ENCODE peak calls at places on chromosomes 5 and 9, in nine cellular contexts. Y is astrocyte of the spinal cord, S is neural progenitor cell, L is breast epithelium, W is colonic mucosa, Q is ovary, B is fibroblast of the aortic adventitia, G is body of pancreas, J is A549. N is an unnamed sample.

GRCh38 chr9:89410709-89411111 is 87.2 kb downstream of the SEMA4D start:
- DNase-seq in G (no peak), S (no peak), Q (no peak), Y (no peak), L (no peak), J (no peak), W (no peak), B (no peak), N (peak; percentile 10)

GRCh38 chr5:65861830-65862241 is 64.5 kb upstream of the ERBIN start:
- DNase-seq in B (peak; percentile 88), G (no peak), L (peak; percentile 27), Q (no peak), J (peak; percentile 69), Y (peak; percentile 92), W (no peak), S (no peak), N (peak; percentile 76)

GRCh38 chr9:116234091-116234490 is 80.5 kb downstream of the PAPPA start:
- DNase-seq in B (peak; percentile 97), W (no peak), L (no peak), G (no peak), S (no peak), Q (no peak), Y (peak; percentile 96), J (peak; percentile 83), N (peak; percentile 99)

GRCh38 chr5:73306078-73306719 is 133.2 kb downstream of the TMEM174 start:
- DNase-seq in B (no peak), W (no peak), Y (no peak), L (no peak), G (no peak), J (no peak), Q (no peak), S (no peak), N (no peak)

GRCh38 chr5:3639175-3639574 is 43.5 kb downstream of the IRX1 start:
- DNase-seq in Q (no peak), Y (no peak), J (no peak), L (no peak), S (no peak), W (no peak), G (no peak), B (no peak), N (no peak)

GRCh38 chr9:82208741-82209450 is 220.3 kb downstream of the SPATA31D1 start:
- DNase-seq in S (no peak), J (no peak), B (peak; percentile 33), Y (no peak), G (no peak), L (no peak), Q (no peak), W (no peak), N (peak; percentile 46)

GRCh38 chr9:98738741-98739140 is 30.0 kb upstream of the GABBR2 start:
- DNase-seq in L (no peak), G (no peak), W (no peak), B (no peak), S (no peak), Q (no peak), J (no peak), Y (no peak), N (no peak)

GRCh38 chr5:126055348-126055729 is 367.9 kb upstream of the GRAMD2B start:
- DNase-seq in B (no peak), W (no peak), Q (no peak), J (no peak), Y (no peak), L (no peak), G (no peak), S (no peak), N (no peak)

GRCh38 chr9:93949073-93949693 is 6.0 kb downstream of the BARX1 start:
- DNase-seq in Q (no peak), Y (no peak), J (no peak), W (no peak), L (no peak), G (no peak), B (no peak), S (peak; percentile 39), N (no peak)

GRCh38 chr9:93951655-93952118 is 3.5 kb downstream of the BARX1 start:
- DNase-seq in J (no peak), S (peak; percentile 29), Y (no peak), L (no peak), B (no peak), G (no peak), Q (no peak), W (no peak), N (no peak)

GRCh38 chr9:93950619-93951601 is 4.2 kb downstream of the BARX1 start:
- DNase-seq in Q (no peak), S (peak; percentile 66), B (peak; percentile 9), W (peak; percentile 32), L (no peak), Y (no peak), J (no peak), G (peak; percentile 63), N (no peak)

GRCh38 chr9:93948456-93949072 is 6.6 kb downstream of the BARX1 start:
- DNase-seq in J (no peak), G (no peak), L (no peak), S (peak; percentile 73), Q (no peak), Y (no peak), B (no peak), W (no peak), N (no peak)

DNA sequence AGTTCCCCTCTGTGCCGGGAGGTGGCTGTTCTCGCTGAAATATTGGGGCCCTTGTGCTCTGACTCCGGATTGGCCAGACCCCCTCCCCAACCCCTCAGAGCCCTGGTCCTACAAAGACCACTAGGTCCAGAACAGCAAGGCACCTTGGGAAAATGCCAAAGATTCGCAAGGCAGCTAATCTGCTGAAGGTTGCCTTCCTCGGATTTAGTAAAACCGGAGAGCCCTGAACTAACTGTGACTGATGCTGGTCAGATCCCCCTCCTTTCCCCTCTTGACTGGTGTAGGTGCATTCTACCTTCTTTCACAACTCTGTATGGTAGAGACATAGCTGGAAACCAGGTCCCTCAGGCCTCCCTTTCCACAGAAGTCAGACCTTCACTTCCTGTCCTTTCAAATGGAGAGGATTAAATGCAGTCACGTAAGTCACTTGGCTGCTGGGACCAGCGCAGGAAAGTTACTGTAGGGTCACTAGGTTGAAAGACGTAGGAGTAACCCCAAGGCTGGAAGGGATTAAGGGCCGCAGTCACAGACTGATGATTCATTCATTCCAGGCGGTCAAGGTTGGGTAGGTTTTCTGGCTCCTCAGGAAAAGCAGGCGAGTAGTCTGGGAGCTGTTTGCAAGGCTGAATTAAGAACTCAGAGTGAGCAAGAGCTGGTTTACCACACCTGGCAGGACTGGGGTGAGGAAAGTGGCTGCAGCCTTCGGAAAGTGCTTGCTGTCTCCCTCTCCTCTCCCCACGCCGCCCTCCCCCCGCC is 5.3 kb downstream of the BARX1 start:
- DNase-seq in W (no peak), S (peak; percentile 43), L (no peak), Y (no peak), J (no peak), B (no peak), Q (no peak), G (no peak), N (peak; percentile 26)
- H3K4me3 ChIP-seq in W (no peak overlapping the region), S (no peak overlapping the region), L (no peak overlapping the region), Y (no peak overlapping the region), J (no peak overlapping the region), B (no peak overlapping the region), Q (no peak overlapping the region), G (no peak overlapping the region), N (no peak overlapping the region)

GRCh38 chr5:180160822-180161221 is 48.2 kb downstream of the RASGEF1C start:
- DNase-seq in G (no peak), Q (no peak), J (no peak), S (no peak), W (peak; percentile 8), Y (no peak), B (no peak), L (peak; percentile 10), N (no peak)

GRCh38 chr5:180162304-180162661 is 46.7 kb downstream of the RASGEF1C start:
- DNase-seq in Y (no peak), Q (no peak), J (no peak), W (no peak), B (no peak), G (no peak), L (no peak), S (no peak), N (no peak)

GRCh38 chr5:180160215-180160614 is 48.8 kb downstream of the RASGEF1C start:
- DNase-seq in L (no peak), S (no peak), Y (no peak), G (no peak), J (no peak), Q (no peak), B (no peak), W (peak; percentile 9), N (no peak)

GRCh38 chr5:180159756-180160155 is 49.3 kb downstream of the RASGEF1C start:
- DNase-seq in L (peak; percentile 11), Y (no peak), S (no peak), B (peak; percentile 21), J (no peak), G (no peak), Q (no peak), W (peak; percentile 4), N (peak; percentile 33)

GRCh38 chr5:180161420-180162303 is 47.3 kb downstream of the RASGEF1C start:
- DNase-seq in S (peak; percentile 36), B (no peak), J (no peak), G (no peak), W (no peak), L (peak; percentile 10), Y (no peak), Q (no peak), N (no peak)
- TF ChIP-seq CTCF in S (peak; percentile 23), B (no peak), J (no peak), G (no peak), W (no peak), L (no peak), Y (no peak), Q (no peak), N (no peak)

GRCh38 chr5:56412601-56413379 is 179.7 kb upstream of the ANKRD55 start:
- DNase-seq in W (peak; percentile 36), S (no peak), Y (no peak), J (no peak), L (peak; percentile 28), G (no peak), B (no peak), Q (no peak), N (no peak)
- H3K4me3 ChIP-seq in W (no peak overlapping the region), S (no peak overlapping the region), Y (no peak overlapping the region), J (no peak overlapping the region), L (no peak overlapping the region), G (no peak overlapping the region), B (no peak overlapping the region), Q (no peak overlapping the region), N (no peak overlapping the region)

GRCh38 chr5:115262066-115262404 is 642 bp downstream of the PGGT1B start:
- DNase-seq in W (peak; percentile 29), Y (peak; percentile 39), G (no peak), L (no peak), J (peak; percentile 5), Q (no peak), B (peak; percentile 39), S (peak; percentile 24), N (no peak)
- TF ChIP-seq CTCF in W (no peak), Y (no peak), G (no peak), L (no peak), J (no peak), Q (no peak), B (no peak), S (no peak), N (no peak)

GRCh38 chr5:79961731-79962579 is 29.1 kb downstream of the MTX3 start:
- DNase-seq in S (peak; percentile 24), L (no peak), B (no peak), J (no peak), W (no peak), Y (no peak), G (no peak), Q (no peak), N (no peak)
- H3K4me3 ChIP-seq in S (peak overlapping the region; percentile 19), L (no peak overlapping the region), B (no peak overlapping the region), J (no peak overlapping the region), W (no peak overlapping the region), Y (no peak overlapping the region), G (no peak overlapping the region), Q (no peak overlapping the region), N (no peak overlapping the region)

N was measured in fibroblast of mammary gland.